ENCODE peak calls at places on chromosomes 4 and X, in nine cellular contexts. M, Q, J, E, R, K, L, U and N are unnamed samples.

GRCh38 chr4:112515278-112516075 is 503 bp downstream of the NEUROG2 start:
- DNase-seq in M (peak; percentile 57), Q (peak; percentile 20), J (no peak), E (no peak), R (no peak), K (no peak), L (peak; percentile 44), U (no peak), N (peak; percentile 32)

GRCh38 chrX:3166670-3167455 is 125.6 kb downstream of the ARSF start:
- DNase-seq in M (peak; percentile 7), Q (no peak), J (no peak), E (no peak), R (no peak), K (no peak), L (no peak), U (no peak), N (no peak)

GRCh38 chr4:176443117-176443516 is 123.4 kb downstream of the SPCS3 start:
- DNase-seq in M (peak; percentile 73), Q (no peak), J (no peak), E (no peak), R (no peak), K (peak; percentile 64), L (no peak), U (no peak), N (peak; percentile 87)

GRCh38 chrX:118566359-118566758 is 70.7 kb downstream of the DOCK11 start:
- DNase-seq in M (no peak), Q (no peak), J (no peak), E (no peak), R (no peak), K (peak; percentile 28), L (no peak), U (no peak), N (no peak)

GRCh38 chr4:15438939-15439524 is 11.2 kb downstream of the C1QTNF7 start:
- DNase-seq in M (peak; percentile 10), Q (no peak), J (no peak), E (no peak), R (no peak), K (no peak), L (no peak), U (no peak), N (no peak)

GRCh38 chr4:62407534-62407933 is 1207.4 kb downstream of the ADGRL3 start:
- DNase-seq in M (no peak), Q (no peak), J (no peak), E (no peak), R (no peak), K (no peak), L (no peak), U (no peak), N (no peak)

GRCh38 chrX:57172544-57172943 is 35.3 kb upstream of the SPIN2A start:
- DNase-seq in M (no peak), Q (no peak), J (no peak), E (no peak), R (no peak), K (no peak), L (no peak), U (no peak), N (no peak)

GRCh38 chr4:142475663-142476062 is 370.4 kb downstream of the INPP4B start:
- DNase-seq in M (no peak), Q (no peak), J (no peak), E (no peak), R (no peak), K (no peak), L (no peak), U (no peak), N (no peak)

GRCh38 chr4:36824682-36825081 is 419.9 kb upstream of the NWD2 start:
- DNase-seq in M (no peak), Q (no peak), J (no peak), E (no peak), R (no peak), K (no peak), L (no peak), U (no peak), N (no peak)

GRCh38 chrX:40154853-40155616 is 57.3 kb upstream of the BCOR start:
- DNase-seq in M (peak; percentile 22), Q (no peak), J (no peak), E (peak; percentile 87), R (no peak), K (no peak), L (no peak), U (peak; percentile 55), N (peak; percentile 1)

GRCh38 chr4:26178874-26179273 is 141.9 kb upstream of the RBPJ start:
- DNase-seq in M (no peak), Q (no peak), J (no peak), E (peak; percentile 33), R (no peak), K (peak; percentile 57), L (no peak), U (no peak), N (no peak)

GRCh38 chr4:108881190-108881589 is 118.3 kb upstream of the ETNPPL start:
- DNase-seq in M (peak; percentile 67), Q (no peak), J (no peak), E (no peak), R (no peak), K (no peak), L (no peak), U (no peak), N (no peak)

GRCh38 chr4:110854021-110854678 is 231.3 kb upstream of the PITX2 start:
- DNase-seq in M (peak; percentile 86), Q (no peak), J (no peak), E (no peak), R (no peak), K (peak; percentile 45), L (no peak), U (no peak), N (peak; percentile 52)

GRCh38 chr4:84151574-84151973 is 347.5 kb downstream of the NKX6-1 start:
- DNase-seq in M (no peak), Q (no peak), J (no peak), E (no peak), R (no peak), K (no peak), L (no peak), U (no peak), N (no peak)

GRCh38 chr4:89308161-89308500 is 531 bp upstream of the GPRIN3 start:
- DNase-seq in M (no peak), Q (no peak), J (no peak), E (no peak), R (no peak), K (no peak), L (no peak), U (no peak), N (no peak)

GRCh38 chr4:123671633-123672404 is 275.2 kb downstream of the SPRY1 start:
- DNase-seq in M (no peak), Q (no peak), J (no peak), E (no peak), R (no peak), K (no peak), L (peak; percentile 28), U (no peak), N (no peak)

GRCh38 chr4:139986621-139987510 is 167.1 kb downstream of the MAML3 start:
- DNase-seq in M (no peak), Q (no peak), J (no peak), E (peak; percentile 36), R (no peak), K (no peak), L (no peak), U (no peak), N (no peak)

GRCh38 chr4:95180531-95181315 is 368.1 kb downstream of the UNC5C start:
- DNase-seq in M (no peak), Q (no peak), J (no peak), E (no peak), R (no peak), K (no peak), L (no peak), U (no peak), N (no peak)

GRCh38 chrX:33211356-33212254 is at the start of gene DMD:
- DNase-seq in M (peak; percentile 72), Q (no peak), J (peak; percentile 28), E (peak; percentile 56), R (no peak), K (peak; percentile 8), L (no peak), U (peak; percentile 38), N (no peak)

GRCh38 chr4:13966241-13967195 is 339.0 kb upstream of the BOD1L1 start:
- DNase-seq in M (peak; percentile 11), Q (no peak), J (no peak), E (no peak), R (no peak), K (no peak), L (no peak), U (no peak), N (no peak)

GRCh38 chr4:11821774-11822430 is 393.2 kb upstream of the HS3ST1 start:
- DNase-seq in M (no peak), Q (no peak), J (no peak), E (no peak), R (no peak), K (no peak), L (no peak), U (no peak), N (no peak)

GRCh38 chr4:92163348-92163747 is 140.4 kb upstream of the GRID2 start:
- DNase-seq in M (no peak), Q (no peak), J (no peak), E (no peak), R (no peak), K (no peak), L (no peak), U (no peak), N (peak; percentile 1)

GRCh38 chr4:156495109-156495508 is 476.5 kb downstream of the PDGFC start:
- DNase-seq in M (no peak), Q (no peak), J (no peak), E (no peak), R (no peak), K (no peak), L (no peak), U (no peak), N (no peak)

GRCh38 chr4:150389896-150390530 is 191.9 kb upstream of the MAB21L2 start:
- DNase-seq in M (no peak), Q (no peak), J (no peak), E (no peak), R (no peak), K (no peak), L (no peak), U (no peak), N (no peak)

GRCh38 chr4:136863756-136864155 is 668.5 kb downstream of the PCDH18 start:
- DNase-seq in M (no peak), Q (no peak), J (no peak), E (no peak), R (no peak), K (no peak), L (no peak), U (no peak), N (peak; percentile 1)

GRCh38 chr4:8648816-8649630 is 56.5 kb downstream of the CPZ start:
- DNase-seq in M (no peak), Q (no peak), J (no peak), E (no peak), R (no peak), K (no peak), L (no peak), U (no peak), N (no peak)

GRCh38 chr4:38548256-38548655 is 115.7 kb upstream of the KLF3 start:
- DNase-seq in M (no peak), Q (no peak), J (no peak), E (no peak), R (no peak), K (no peak), L (no peak), U (no peak), N (no peak)

GRCh38 chrX:16712116-16712824 is at the start of gene CTPS2:
- DNase-seq in M (peak; percentile 44), Q (peak; percentile 64), J (no peak), E (peak; percentile 71), R (no peak), K (no peak), L (peak; percentile 35), U (peak; percentile 39), N (no peak)

GRCh38 chr4:37967749-37968148 is 7.6 kb downstream of the PTTG2 start:
- DNase-seq in M (no peak), Q (no peak), J (no peak), E (no peak), R (no peak), K (no peak), L (no peak), U (no peak), N (no peak)

GRCh38 chr4:13313856-13314255 is 170.3 kb downstream of the RAB28 start:
- DNase-seq in M (no peak), Q (no peak), J (no peak), E (no peak), R (no peak), K (no peak), L (no peak), U (no peak), N (no peak)

GRCh38 chr4:25117274-25117673 is 43.0 kb downstream of the SEPSECS start:
- DNase-seq in M (no peak), Q (no peak), J (no peak), E (no peak), R (no peak), K (no peak), L (no peak), U (no peak), N (no peak)